ENCODE peak calls at places on chromosomes 2 and 18, in nine cellular contexts. Z is SW480; O is mesothelial cell of epicardium; A is GM23248; S is cardiac muscle cell; V is GM03348; M is WTC11; B is NK-92 treated with Interleukin-12 subunit alpha and Interleukin-12 subunit beta, amount 100 ng/mL, for 24 hours; K is stimulated activated naive CD4-positive, alpha-beta T cell. Q is an unnamed sample.

GRCh38 chr2:98761267-98761781 is 30.4 kb upstream of the MGAT4A start:
- DNase-seq in M (no peak), B (no peak), K (peak), A (no peak), O (no peak), V (no peak), Z (no peak), S (no peak), Q (no peak)

GRCh38 chr2:12577086-12577485 is 139.7 kb upstream of the TRIB2 start:
- DNase-seq in V (no peak), K (no peak), M (no peak), A (no peak), O (no peak), B (no peak), Z (no peak), S (no peak), Q (no peak)

GRCh38 chr18:13447621-13448020 is 229.1 kb downstream of the LDLRAD4 start:
- DNase-seq in A (peak), O (no peak), Z (no peak), K (no peak), M (no peak), S (no peak), V (peak), B (no peak), Q (peak)

GRCh38 chr18:50816767-50817166 is 3.0 kb downstream of the MRO start:
- DNase-seq in B (no peak), A (no peak), Z (no peak), V (no peak), M (peak), O (no peak), S (no peak), K (no peak), Q (no peak)

GRCh38 chr2:24360050-24360962 is at the start of gene ITSN2:
- DNase-seq in V (peak), B (peak), S (peak), K (peak), Z (peak), M (peak), O (peak), A (peak), Q (peak)

GRCh38 chr2:143823286-143823685 is 694.1 kb downstream of the ARHGAP15 start:
- DNase-seq in O (no peak), M (no peak), K (no peak), A (no peak), V (no peak), B (no peak), Z (no peak), S (no peak), Q (no peak)

GRCh38 chr2:51620830-51621229 is 588.9 kb upstream of the NRXN1 start:
- DNase-seq in B (no peak), M (no peak), K (no peak), Z (no peak), O (no peak), A (no peak), V (peak), S (no peak), Q (no peak)

GRCh38 chr18:10399465-10399864 is 55.0 kb upstream of the APCDD1 start:
- DNase-seq in B (no peak), S (no peak), M (no peak), V (no peak), K (no peak), O (no peak), A (no peak), Z (no peak), Q (no peak)

GRCh38 chr2:60603533-60604190 is 50.2 kb upstream of the BCL11A start:
- DNase-seq in V (no peak), A (no peak), B (no peak), M (no peak), S (no peak), K (no peak), Z (no peak), O (no peak), Q (no peak)

GRCh38 chr18:67783215-67783946 is 266.9 kb upstream of the DSEL start:
- DNase-seq in M (no peak), Z (peak), B (no peak), A (peak), K (no peak), S (no peak), O (no peak), V (peak), Q (peak)

Q was measured in AG08396.